ENCODE peak calls at places on chromosomes 11 and 22, in seven cellular contexts. One of them, this sample, is unnamed.

GRCh38 chr11:26675233-26675928 is 46.5 kb downstream of the SLC5A12 start:
- DNase-seq in NCI-H2081: no peak
- DNase-seq in mesenchymal stem cell: no peak
- DNase-seq in HFF-Myc: no peak
- DNase-seq in stimulated activated CD4-positive, alpha-beta T cell treated with anti-CD3 and anti-CD28 coated beads, Interleukin-2, amount 100 ng/mL, for 48 hours: no peak
- DNase-seq in posterior cingulate gyrus: no peak
- DNase-seq in amniotic stem cell: no peak
- DNase-seq in this sample: no peak

GRCh38 chr11:105577645-105578044 is 32.2 kb upstream of the GRIA4 start:
- DNase-seq in mesenchymal stem cell: peak
- DNase-seq in NCI-H2081: no peak
- DNase-seq in stimulated activated CD4-positive, alpha-beta T cell treated with anti-CD3 and anti-CD28 coated beads, Interleukin-2, amount 100 ng/mL, for 48 hours: no peak
- DNase-seq in HFF-Myc: no peak
- DNase-seq in posterior cingulate gyrus: no peak
- DNase-seq in amniotic stem cell: no peak
- DNase-seq in this sample: no peak

GRCh38 chr11:61333638-61334433 is 808 bp downstream of the TKFC start:
- DNase-seq in mesenchymal stem cell: no peak
- DNase-seq in HFF-Myc: no peak
- DNase-seq in stimulated activated CD4-positive, alpha-beta T cell treated with anti-CD3 and anti-CD28 coated beads, Interleukin-2, amount 100 ng/mL, for 48 hours: no peak
- DNase-seq in amniotic stem cell: no peak
- DNase-seq in posterior cingulate gyrus: no peak
- DNase-seq in NCI-H2081: no peak
- DNase-seq in this sample: no peak

GRCh38 chr22:38271927-38272372 is 860 bp downstream of the TMEM184B start:
- DNase-seq in stimulated activated CD4-positive, alpha-beta T cell treated with anti-CD3 and anti-CD28 coated beads, Interleukin-2, amount 100 ng/mL, for 48 hours: no peak
- DNase-seq in NCI-H2081: peak
- DNase-seq in HFF-Myc: no peak
- DNase-seq in amniotic stem cell: no peak
- DNase-seq in mesenchymal stem cell: no peak
- DNase-seq in posterior cingulate gyrus: no peak
- DNase-seq in this sample: no peak

GRCh38 chr11:124672531-124673215 is 866 bp downstream of the SIAE start:
- DNase-seq in posterior cingulate gyrus: no peak
- DNase-seq in stimulated activated CD4-positive, alpha-beta T cell treated with anti-CD3 and anti-CD28 coated beads, Interleukin-2, amount 100 ng/mL, for 48 hours: no peak
- DNase-seq in HFF-Myc: no peak
- DNase-seq in NCI-H2081: no peak
- DNase-seq in amniotic stem cell: no peak
- DNase-seq in mesenchymal stem cell: no peak
- DNase-seq in this sample: no peak

GRCh38 chr11:2811206-2812091 is 74.1 kb downstream of the CDKN1C start:
- DNase-seq in amniotic stem cell: no peak
- DNase-seq in mesenchymal stem cell: no peak
- DNase-seq in HFF-Myc: no peak
- DNase-seq in NCI-H2081: no peak
- DNase-seq in posterior cingulate gyrus: no peak
- DNase-seq in stimulated activated CD4-positive, alpha-beta T cell treated with anti-CD3 and anti-CD28 coated beads, Interleukin-2, amount 100 ng/mL, for 48 hours: no peak
- DNase-seq in this sample: no peak

GRCh38 chr22:20446383-20446970 is 8.9 kb upstream of the SCARF2 start:
- DNase-seq in stimulated activated CD4-positive, alpha-beta T cell treated with anti-CD3 and anti-CD28 coated beads, Interleukin-2, amount 100 ng/mL, for 48 hours: no peak
- DNase-seq in mesenchymal stem cell: no peak
- DNase-seq in HFF-Myc: no peak
- DNase-seq in posterior cingulate gyrus: no peak
- DNase-seq in NCI-H2081: no peak
- DNase-seq in amniotic stem cell: no peak
- DNase-seq in this sample: no peak

GRCh38 chr22:26977741-26978140 is 320.4 kb downstream of the MIAT start:
- DNase-seq in mesenchymal stem cell: no peak
- DNase-seq in stimulated activated CD4-positive, alpha-beta T cell treated with anti-CD3 and anti-CD28 coated beads, Interleukin-2, amount 100 ng/mL, for 48 hours: no peak
- DNase-seq in posterior cingulate gyrus: no peak
- DNase-seq in amniotic stem cell: no peak
- DNase-seq in HFF-Myc: no peak
- DNase-seq in NCI-H2081: no peak
- DNase-seq in this sample: no peak

GRCh38 chr11:71395010-71395560 is 53.1 kb downstream of the DHCR7 start:
- DNase-seq in mesenchymal stem cell: no peak
- DNase-seq in HFF-Myc: no peak
- DNase-seq in NCI-H2081: no peak
- DNase-seq in stimulated activated CD4-positive, alpha-beta T cell treated with anti-CD3 and anti-CD28 coated beads, Interleukin-2, amount 100 ng/mL, for 48 hours: no peak
- DNase-seq in amniotic stem cell: no peak
- DNase-seq in posterior cingulate gyrus: no peak
- DNase-seq in this sample: no peak

GRCh38 chr11:81005595-81005994 is 1564.8 kb upstream of the TENM4 start:
- DNase-seq in mesenchymal stem cell: peak
- DNase-seq in HFF-Myc: no peak
- DNase-seq in posterior cingulate gyrus: no peak
- DNase-seq in NCI-H2081: no peak
- DNase-seq in stimulated activated CD4-positive, alpha-beta T cell treated with anti-CD3 and anti-CD28 coated beads, Interleukin-2, amount 100 ng/mL, for 48 hours: no peak
- DNase-seq in amniotic stem cell: no peak
- DNase-seq in this sample: peak

GRCh38 chr22:36635483-36635882 is 68.1 kb downstream of the CACNG2 start:
- DNase-seq in HFF-Myc: no peak
- DNase-seq in NCI-H2081: no peak
- DNase-seq in mesenchymal stem cell: no peak
- DNase-seq in stimulated activated CD4-positive, alpha-beta T cell treated with anti-CD3 and anti-CD28 coated beads, Interleukin-2, amount 100 ng/mL, for 48 hours: no peak
- DNase-seq in posterior cingulate gyrus: no peak
- DNase-seq in amniotic stem cell: no peak
- DNase-seq in this sample: no peak

GRCh38 chr22:46033256-46034200 is 56.6 kb upstream of the WNT7B start:
- DNase-seq in NCI-H2081: no peak
- DNase-seq in amniotic stem cell: no peak
- DNase-seq in HFF-Myc: no peak
- DNase-seq in mesenchymal stem cell: peak
- DNase-seq in posterior cingulate gyrus: no peak
- DNase-seq in stimulated activated CD4-positive, alpha-beta T cell treated with anti-CD3 and anti-CD28 coated beads, Interleukin-2, amount 100 ng/mL, for 48 hours: no peak
- DNase-seq in this sample: no peak

GRCh38 chr11:116513894-116514293 is 258.9 kb downstream of the BUD13 start:
- DNase-seq in posterior cingulate gyrus: no peak
- DNase-seq in stimulated activated CD4-positive, alpha-beta T cell treated with anti-CD3 and anti-CD28 coated beads, Interleukin-2, amount 100 ng/mL, for 48 hours: peak
- DNase-seq in amniotic stem cell: no peak
- DNase-seq in NCI-H2081: peak
- DNase-seq in mesenchymal stem cell: no peak
- DNase-seq in HFF-Myc: peak
- DNase-seq in this sample: no peak

GRCh38 chr11:131624526-131624925 is 254.1 kb downstream of the NTM start:
- DNase-seq in posterior cingulate gyrus: no peak
- DNase-seq in mesenchymal stem cell: no peak
- DNase-seq in HFF-Myc: no peak
- DNase-seq in amniotic stem cell: no peak
- DNase-seq in stimulated activated CD4-positive, alpha-beta T cell treated with anti-CD3 and anti-CD28 coated beads, Interleukin-2, amount 100 ng/mL, for 48 hours: no peak
- DNase-seq in NCI-H2081: no peak
- DNase-seq in this sample: peak

GRCh38 chr11:44600739-44601416 is 35.4 kb downstream of the CD82 start:
- DNase-seq in HFF-Myc: no peak
- DNase-seq in NCI-H2081: no peak
- DNase-seq in stimulated activated CD4-positive, alpha-beta T cell treated with anti-CD3 and anti-CD28 coated beads, Interleukin-2, amount 100 ng/mL, for 48 hours: no peak
- DNase-seq in amniotic stem cell: no peak
- DNase-seq in posterior cingulate gyrus: no peak
- DNase-seq in mesenchymal stem cell: no peak
- DNase-seq in this sample: no peak

GRCh38 chr11:73225851-73226250 is 7.8 kb downstream of the P2RY2 start:
- DNase-seq in posterior cingulate gyrus: no peak
- DNase-seq in amniotic stem cell: no peak
- DNase-seq in mesenchymal stem cell: no peak
- DNase-seq in stimulated activated CD4-positive, alpha-beta T cell treated with anti-CD3 and anti-CD28 coated beads, Interleukin-2, amount 100 ng/mL, for 48 hours: no peak
- DNase-seq in HFF-Myc: no peak
- DNase-seq in NCI-H2081: no peak
- DNase-seq in this sample: no peak

GRCh38 chr11:83349371-83349770 is 63.2 kb upstream of the CCDC90B start:
- DNase-seq in HFF-Myc: no peak
- DNase-seq in mesenchymal stem cell: no peak
- DNase-seq in posterior cingulate gyrus: no peak
- DNase-seq in amniotic stem cell: no peak
- DNase-seq in NCI-H2081: no peak
- DNase-seq in stimulated activated CD4-positive, alpha-beta T cell treated with anti-CD3 and anti-CD28 coated beads, Interleukin-2, amount 100 ng/mL, for 48 hours: no peak
- DNase-seq in this sample: no peak

GRCh38 chr11:61983419-61983818 is 16.0 kb upstream of the FTH1 start:
- DNase-seq in amniotic stem cell: no peak
- DNase-seq in posterior cingulate gyrus: no peak
- DNase-seq in NCI-H2081: no peak
- DNase-seq in HFF-Myc: no peak
- DNase-seq in stimulated activated CD4-positive, alpha-beta T cell treated with anti-CD3 and anti-CD28 coated beads, Interleukin-2, amount 100 ng/mL, for 48 hours: no peak
- DNase-seq in mesenchymal stem cell: no peak
- DNase-seq in this sample: no peak

GRCh38 chr11:26993965-26994446 is at the start of gene FIBIN:
- DNase-seq in NCI-H2081: no peak
- DNase-seq in amniotic stem cell: peak
- DNase-seq in stimulated activated CD4-positive, alpha-beta T cell treated with anti-CD3 and anti-CD28 coated beads, Interleukin-2, amount 100 ng/mL, for 48 hours: no peak
- DNase-seq in posterior cingulate gyrus: no peak
- DNase-seq in HFF-Myc: no peak
- DNase-seq in mesenchymal stem cell: peak
- DNase-seq in this sample: no peak

GRCh38 chr11:42657169-42657568 is 654.6 kb upstream of the API5 start:
- DNase-seq in posterior cingulate gyrus: no peak
- DNase-seq in stimulated activated CD4-positive, alpha-beta T cell treated with anti-CD3 and anti-CD28 coated beads, Interleukin-2, amount 100 ng/mL, for 48 hours: no peak
- DNase-seq in NCI-H2081: no peak
- DNase-seq in HFF-Myc: no peak
- DNase-seq in amniotic stem cell: no peak
- DNase-seq in mesenchymal stem cell: no peak
- DNase-seq in this sample: no peak

GRCh38 chr22:39396156-39396796 is 3.3 kb upstream of the TAB1 start:
- DNase-seq in amniotic stem cell: no peak
- DNase-seq in posterior cingulate gyrus: no peak
- DNase-seq in NCI-H2081: no peak
- DNase-seq in mesenchymal stem cell: no peak
- DNase-seq in stimulated activated CD4-positive, alpha-beta T cell treated with anti-CD3 and anti-CD28 coated beads, Interleukin-2, amount 100 ng/mL, for 48 hours: no peak
- DNase-seq in HFF-Myc: no peak
- DNase-seq in this sample: no peak

GRCh38 chr11:62919898-62920640 is 1.1 kb downstream of the CHRM1 start:
- DNase-seq in posterior cingulate gyrus: no peak
- DNase-seq in NCI-H2081: no peak
- DNase-seq in stimulated activated CD4-positive, alpha-beta T cell treated with anti-CD3 and anti-CD28 coated beads, Interleukin-2, amount 100 ng/mL, for 48 hours: no peak
- DNase-seq in mesenchymal stem cell: no peak
- DNase-seq in amniotic stem cell: no peak
- DNase-seq in HFF-Myc: no peak
- DNase-seq in this sample: no peak

GRCh38 chr11:128594246-128594645 is 6.9 kb upstream of the ETS1 start:
- DNase-seq in stimulated activated CD4-positive, alpha-beta T cell treated with anti-CD3 and anti-CD28 coated beads, Interleukin-2, amount 100 ng/mL, for 48 hours: no peak
- DNase-seq in posterior cingulate gyrus: no peak
- DNase-seq in NCI-H2081: no peak
- DNase-seq in HFF-Myc: no peak
- DNase-seq in mesenchymal stem cell: no peak
- DNase-seq in amniotic stem cell: no peak
- DNase-seq in this sample: no peak

GRCh38 chr11:98965358-98965757 is 55.4 kb upstream of the CNTN5 start:
- DNase-seq in posterior cingulate gyrus: no peak
- DNase-seq in amniotic stem cell: no peak
- DNase-seq in NCI-H2081: no peak
- DNase-seq in mesenchymal stem cell: no peak
- DNase-seq in HFF-Myc: no peak
- DNase-seq in stimulated activated CD4-positive, alpha-beta T cell treated with anti-CD3 and anti-CD28 coated beads, Interleukin-2, amount 100 ng/mL, for 48 hours: no peak
- DNase-seq in this sample: no peak

GRCh38 chr11:3154001-3154599 is 11.0 kb downstream of the OSBPL5 start:
- DNase-seq in stimulated activated CD4-positive, alpha-beta T cell treated with anti-CD3 and anti-CD28 coated beads, Interleukin-2, amount 100 ng/mL, for 48 hours: no peak
- DNase-seq in NCI-H2081: no peak
- DNase-seq in posterior cingulate gyrus: no peak
- DNase-seq in amniotic stem cell: no peak
- DNase-seq in HFF-Myc: no peak
- DNase-seq in mesenchymal stem cell: no peak
- DNase-seq in this sample: no peak

GRCh38 chr22:49650336-49651241 is 177.1 kb downstream of the BRD1 start:
- DNase-seq in posterior cingulate gyrus: no peak
- DNase-seq in amniotic stem cell: no peak
- DNase-seq in mesenchymal stem cell: no peak
- DNase-seq in HFF-Myc: no peak
- DNase-seq in stimulated activated CD4-positive, alpha-beta T cell treated with anti-CD3 and anti-CD28 coated beads, Interleukin-2, amount 100 ng/mL, for 48 hours: no peak
- DNase-seq in NCI-H2081: no peak
- DNase-seq in this sample: no peak

GRCh38 chr11:232783-233565 is 3.2 kb downstream of the SIRT3 start:
- DNase-seq in HFF-Myc: no peak
- DNase-seq in stimulated activated CD4-positive, alpha-beta T cell treated with anti-CD3 and anti-CD28 coated beads, Interleukin-2, amount 100 ng/mL, for 48 hours: no peak
- DNase-seq in mesenchymal stem cell: no peak
- DNase-seq in amniotic stem cell: no peak
- DNase-seq in NCI-H2081: no peak
- DNase-seq in posterior cingulate gyrus: no peak
- DNase-seq in this sample: no peak

GRCh38 chr11:63240791-63241379 is 2.5 kb downstream of the SLC22A25 start:
- DNase-seq in amniotic stem cell: no peak
- DNase-seq in posterior cingulate gyrus: no peak
- DNase-seq in NCI-H2081: no peak
- DNase-seq in stimulated activated CD4-positive, alpha-beta T cell treated with anti-CD3 and anti-CD28 coated beads, Interleukin-2, amount 100 ng/mL, for 48 hours: no peak
- DNase-seq in HFF-Myc: no peak
- DNase-seq in mesenchymal stem cell: no peak
- DNase-seq in this sample: no peak

GRCh38 chr11:116986521-116987105 is 111.6 kb downstream of the SIK3 start:
- DNase-seq in stimulated activated CD4-positive, alpha-beta T cell treated with anti-CD3 and anti-CD28 coated beads, Interleukin-2, amount 100 ng/mL, for 48 hours: no peak
- DNase-seq in posterior cingulate gyrus: no peak
- DNase-seq in amniotic stem cell: peak
- DNase-seq in HFF-Myc: no peak
- DNase-seq in NCI-H2081: no peak
- DNase-seq in mesenchymal stem cell: peak
- DNase-seq in this sample: peak